ENCODE peak calls at places on chromosomes 12 and 14, in six cellular contexts. One of them, this sample, is unnamed.

GRCh38 chr12:122308811-122309210 is 42.5 kb upstream of the VPS33A start:
- DNase-seq in HepG2: no peak
- DNase-seq in A549: no peak
- DNase-seq in sigmoid colon: no peak
- DNase-seq in H1: no peak
- DNase-seq in SK-N-SH: no peak
- DNase-seq in this sample: no peak

GRCh38 chr14:23566782-23567185 is 807 bp downstream of the AP1G2 start:
- DNase-seq in HepG2: no peak
- DNase-seq in A549: no peak
- DNase-seq in sigmoid colon: no peak
- DNase-seq in H1: no peak
- DNase-seq in SK-N-SH: peak; percentile 48
- DNase-seq in this sample: no peak

GRCh38 chr12:12999276-12999958 is 648 bp downstream of the HEBP1 start:
- DNase-seq in HepG2: peak; percentile 36
- DNase-seq in A549: peak; percentile 37
- DNase-seq in sigmoid colon: no peak
- DNase-seq in H1: no peak
- DNase-seq in SK-N-SH: no peak
- DNase-seq in this sample: no peak

GRCh38 chr12:51270847-51271518 is 768 bp upstream of the SMAGP start:
- DNase-seq in HepG2: peak; percentile 56
- DNase-seq in A549: peak; percentile 35
- DNase-seq in sigmoid colon: no peak
- DNase-seq in H1: no peak
- DNase-seq in SK-N-SH: no peak
- DNase-seq in this sample: no peak

GRCh38 chr12:8849785-8850184 is 27.4 kb downstream of the A2ML1 start:
- DNase-seq in HepG2: no peak
- DNase-seq in A549: no peak
- DNase-seq in sigmoid colon: no peak
- DNase-seq in H1: no peak
- DNase-seq in SK-N-SH: no peak
- DNase-seq in this sample: no peak

GRCh38 chr12:23057571-23057970 is 432.6 kb downstream of the ETNK1 start:
- DNase-seq in HepG2: no peak
- DNase-seq in A549: no peak
- DNase-seq in sigmoid colon: no peak
- DNase-seq in H1: no peak
- DNase-seq in SK-N-SH: no peak
- DNase-seq in this sample: no peak

GRCh38 chr14:53908416-53908815 is 48.2 kb downstream of the BMP4 start:
- DNase-seq in HepG2: peak; percentile 61
- DNase-seq in A549: no peak
- DNase-seq in sigmoid colon: no peak
- DNase-seq in H1: no peak
- DNase-seq in SK-N-SH: no peak
- DNase-seq in this sample: no peak

GRCh38 chr14:33692762-33693161 is 258.1 kb downstream of the EGLN3 start:
- DNase-seq in HepG2: no peak
- DNase-seq in A549: no peak
- DNase-seq in sigmoid colon: no peak
- DNase-seq in H1: no peak
- DNase-seq in SK-N-SH: no peak
- DNase-seq in this sample: no peak

GRCh38 chr12:59149995-59150642 is 229.8 kb upstream of the LRIG3 start:
- DNase-seq in HepG2: peak; percentile 77
- DNase-seq in A549: peak; percentile 28
- DNase-seq in sigmoid colon: no peak
- DNase-seq in H1: no peak
- DNase-seq in SK-N-SH: peak; percentile 31
- DNase-seq in this sample: peak; percentile 44

GRCh38 chr14:24297190-24297964 is 2.2 kb downstream of the DHRS1 start:
- DNase-seq in HepG2: peak; percentile 87
- DNase-seq in A549: peak; percentile 62
- DNase-seq in sigmoid colon: no peak
- DNase-seq in H1: no peak
- DNase-seq in SK-N-SH: peak; percentile 43
- DNase-seq in this sample: no peak

GRCh38 chr14:88613552-88614010 is 50.7 kb downstream of the ZC3H14 start:
- DNase-seq in HepG2: peak; percentile 86
- DNase-seq in A549: no peak
- DNase-seq in sigmoid colon: no peak
- DNase-seq in H1: no peak
- DNase-seq in SK-N-SH: no peak
- DNase-seq in this sample: no peak

GRCh38 chr14:100827140-100827517 is 1.2 kb downstream of the MEG3 start:
- DNase-seq in HepG2: no peak
- DNase-seq in A549: no peak
- DNase-seq in sigmoid colon: no peak
- DNase-seq in H1: no peak
- DNase-seq in SK-N-SH: no peak
- DNase-seq in this sample: no peak

GRCh38 chr12:122932207-122932606 is 34.1 kb downstream of the ABCB9 start:
- DNase-seq in HepG2: no peak
- DNase-seq in A549: no peak
- DNase-seq in sigmoid colon: no peak
- DNase-seq in H1: no peak
- DNase-seq in SK-N-SH: no peak
- DNase-seq in this sample: no peak

GRCh38 chr12:42789808-42790760 is 200.5 kb upstream of the PRICKLE1 start:
- DNase-seq in HepG2: no peak
- DNase-seq in A549: no peak
- DNase-seq in sigmoid colon: no peak
- DNase-seq in H1: no peak
- DNase-seq in SK-N-SH: no peak
- DNase-seq in this sample: no peak

GRCh38 chr14:24639905-24640304 is 5.9 kb upstream of the GZMB start:
- DNase-seq in HepG2: no peak
- DNase-seq in A549: no peak
- DNase-seq in sigmoid colon: no peak
- DNase-seq in H1: no peak
- DNase-seq in SK-N-SH: no peak
- DNase-seq in this sample: no peak

DNA sequence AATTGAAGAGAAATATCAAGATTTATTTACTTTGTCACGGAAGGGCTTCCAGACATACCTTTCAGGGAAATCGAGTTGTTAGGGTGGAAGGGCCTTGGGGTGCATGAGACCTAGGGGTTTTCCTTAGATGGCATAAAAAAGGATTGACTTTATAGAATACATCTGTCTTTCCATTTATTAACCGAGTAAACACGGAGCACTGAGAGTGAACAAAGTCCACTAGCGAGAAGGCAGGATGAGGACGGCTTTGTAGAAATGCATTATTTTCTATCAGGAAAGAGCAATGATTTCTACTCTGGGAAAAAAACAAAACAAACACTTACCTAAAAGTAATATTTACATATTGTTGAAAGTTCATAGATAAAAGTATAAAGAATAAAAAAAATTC is 91.8 kb downstream of the RCOR1 start:
- DNase-seq in HepG2: peak; percentile 67
- DNase-seq in A549: no peak
- DNase-seq in sigmoid colon: no peak
- DNase-seq in H1: no peak
- DNase-seq in SK-N-SH: no peak
- DNase-seq in this sample: no peak
- H3K27ac ChIP-seq in HepG2: peak overlapping the region; percentile 91
- H3K27ac ChIP-seq in A549: peak overlapping the region; percentile 72
- H3K27ac ChIP-seq in sigmoid colon: no peak overlapping the region
- H3K27ac ChIP-seq in H1: no peak overlapping the region
- H3K27ac ChIP-seq in SK-N-SH: no peak overlapping the region
- H3K27ac ChIP-seq in this sample: no peak overlapping the region

DNA sequence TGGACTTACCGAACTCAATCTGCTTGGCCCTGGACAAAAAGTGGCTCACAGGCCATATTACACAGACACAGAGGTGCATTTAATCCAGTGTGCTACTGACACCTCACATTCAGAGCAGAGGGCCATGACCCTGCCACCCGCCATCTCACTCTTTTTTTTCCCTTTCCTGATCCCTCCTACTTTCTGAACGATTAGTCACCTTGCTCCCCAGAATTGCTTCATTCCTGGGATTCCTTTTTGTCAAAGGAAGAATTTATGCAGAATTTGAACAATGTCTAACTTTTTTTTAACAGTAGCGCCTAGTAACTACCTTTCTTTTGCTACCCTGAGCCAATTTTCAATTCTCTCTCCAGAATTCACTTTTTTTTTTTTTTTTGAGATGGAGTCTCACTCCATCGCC is 4.6 kb downstream of the PKP2 start:
- DNase-seq in HepG2: peak; percentile 75
- DNase-seq in A549: peak; percentile 43
- DNase-seq in sigmoid colon: no peak
- DNase-seq in H1: no peak
- DNase-seq in SK-N-SH: no peak
- DNase-seq in this sample: no peak
- TF ChIP-seq EP300 in HepG2: no peak
- TF ChIP-seq EP300 in A549: no peak
- TF ChIP-seq EP300 in sigmoid colon: no peak
- TF ChIP-seq EP300 in H1: peak; percentile 51
- TF ChIP-seq EP300 in SK-N-SH: no peak
- TF ChIP-seq EP300 in this sample: no peak

GRCh38 chr14:105292810-105293711 is 7.7 kb downstream of the BRF1 start:
- DNase-seq in HepG2: no peak
- DNase-seq in A549: no peak
- DNase-seq in sigmoid colon: no peak
- DNase-seq in H1: no peak
- DNase-seq in SK-N-SH: peak; percentile 58
- DNase-seq in this sample: no peak
- H3K27ac ChIP-seq in HepG2: no peak overlapping the region
- H3K27ac ChIP-seq in A549: no peak overlapping the region
- H3K27ac ChIP-seq in sigmoid colon: no peak overlapping the region
- H3K27ac ChIP-seq in H1: no peak overlapping the region
- H3K27ac ChIP-seq in SK-N-SH: peak overlapping the region; percentile 98
- H3K27ac ChIP-seq in this sample: no peak overlapping the region

GRCh38 chr14:76918751-76919421 is 92.7 kb downstream of the LRRC74A start:
- DNase-seq in HepG2: peak; percentile 24
- DNase-seq in A549: peak; percentile 95
- DNase-seq in sigmoid colon: peak; percentile 99
- DNase-seq in H1: no peak
- DNase-seq in SK-N-SH: peak; percentile 74
- DNase-seq in this sample: peak; percentile 91
- TF ChIP-seq EP300 in HepG2: no peak
- TF ChIP-seq EP300 in A549: peak; percentile 79
- TF ChIP-seq EP300 in sigmoid colon: peak; percentile 29
- TF ChIP-seq EP300 in H1: no peak
- TF ChIP-seq EP300 in SK-N-SH: peak; percentile 62
- TF ChIP-seq EP300 in this sample: peak; percentile 99

DNA sequence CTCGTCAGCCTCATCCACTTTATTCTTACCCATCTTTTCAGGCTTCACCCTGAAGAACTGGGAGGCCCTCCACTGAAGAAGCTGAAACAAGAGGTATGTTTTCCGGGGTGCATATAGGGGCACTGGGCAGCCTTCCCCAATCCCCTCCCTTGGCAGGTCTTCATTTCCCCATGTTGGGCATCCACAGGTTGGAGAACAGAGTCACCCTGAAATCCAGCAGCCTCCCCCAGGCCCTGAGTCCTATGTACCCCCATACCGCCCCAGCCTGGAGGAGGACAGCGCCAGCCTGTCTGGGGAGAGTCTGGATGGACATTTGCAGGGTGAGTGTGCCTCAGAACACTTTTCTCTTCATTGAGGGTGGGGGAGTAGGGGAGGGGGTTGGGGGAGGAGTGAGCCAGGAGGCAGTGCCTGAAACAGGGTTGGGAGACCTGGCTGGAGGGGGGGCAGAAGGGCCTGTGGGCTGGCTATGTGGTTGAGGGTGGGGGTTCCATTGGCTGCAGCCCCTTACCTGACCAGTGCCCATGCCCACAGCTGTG is 4.0 kb downstream of the NAB2 start:
- DNase-seq in HepG2: no peak
- DNase-seq in A549: no peak
- DNase-seq in sigmoid colon: no peak
- DNase-seq in H1: no peak
- DNase-seq in SK-N-SH: no peak
- DNase-seq in this sample: no peak
- H3K27ac ChIP-seq in HepG2: no peak overlapping the region
- H3K27ac ChIP-seq in A549: no peak overlapping the region
- H3K27ac ChIP-seq in sigmoid colon: peak overlapping the region; percentile 99
- H3K27ac ChIP-seq in H1: no peak overlapping the region
- H3K27ac ChIP-seq in SK-N-SH: no peak overlapping the region
- H3K27ac ChIP-seq in this sample: peak overlapping the region; percentile 99

This sample was measured in tibial nerve.